ENCODE peak calls at places on chromosomes 1 and 21, in ten cellular contexts. One of them, this sample, is unnamed.
A peak's percentile ranks its signal among the peaks of the same experiment; 100 is the strongest.

GRCh38 chr1:16162163-16162822 is 6.4 kb upstream of the EPHA2 start:
- DNase-seq in colonic mucosa: peak; percentile 62
- DNase-seq in aorta: no peak
- DNase-seq in Panc1: no peak
- DNase-seq in left ventricle myocardium inferior: no peak
- DNase-seq in heart left ventricle: no peak
- DNase-seq in CD8-positive, alpha-beta memory T cell: peak; percentile 71
- DNase-seq in spleen: no peak
- DNase-seq in neural progenitor cell: peak; percentile 80
- DNase-seq in mucosa of descending colon: peak; percentile 66
- DNase-seq in this sample: peak; percentile 39

GRCh38 chr1:47856994-47857393 is 140.2 kb downstream of the TRABD2B start:
- DNase-seq in mucosa of descending colon: no peak
- DNase-seq in heart left ventricle: no peak
- DNase-seq in Panc1: no peak
- DNase-seq in left ventricle myocardium inferior: no peak
- DNase-seq in spleen: no peak
- DNase-seq in neural progenitor cell: no peak
- DNase-seq in colonic mucosa: no peak
- DNase-seq in aorta: no peak
- DNase-seq in CD8-positive, alpha-beta memory T cell: no peak
- DNase-seq in this sample: no peak

GRCh38 chr1:74712863-74713262 is 20.0 kb downstream of the CRYZ start:
- DNase-seq in neural progenitor cell: peak; percentile 47
- DNase-seq in Panc1: no peak
- DNase-seq in heart left ventricle: no peak
- DNase-seq in aorta: no peak
- DNase-seq in left ventricle myocardium inferior: no peak
- DNase-seq in colonic mucosa: no peak
- DNase-seq in mucosa of descending colon: no peak
- DNase-seq in spleen: no peak
- DNase-seq in CD8-positive, alpha-beta memory T cell: no peak
- DNase-seq in this sample: no peak

GRCh38 chr1:4684142-4684541 is 29.7 kb downstream of the AJAP1 start:
- DNase-seq in spleen: no peak
- DNase-seq in aorta: no peak
- DNase-seq in neural progenitor cell: no peak
- DNase-seq in heart left ventricle: no peak
- DNase-seq in Panc1: no peak
- DNase-seq in colonic mucosa: no peak
- DNase-seq in mucosa of descending colon: no peak
- DNase-seq in CD8-positive, alpha-beta memory T cell: no peak
- DNase-seq in left ventricle myocardium inferior: no peak
- DNase-seq in this sample: no peak

GRCh38 chr1:53738205-53739108 is 507 bp downstream of the GLIS1 start:
- DNase-seq in Panc1: no peak
- DNase-seq in neural progenitor cell: peak; percentile 50
- DNase-seq in mucosa of descending colon: no peak
- DNase-seq in heart left ventricle: no peak
- DNase-seq in left ventricle myocardium inferior: no peak
- DNase-seq in spleen: no peak
- DNase-seq in CD8-positive, alpha-beta memory T cell: no peak
- DNase-seq in aorta: peak; percentile 45
- DNase-seq in colonic mucosa: no peak
- DNase-seq in this sample: no peak

GRCh38 chr1:26700711-26701110 is 4.9 kb downstream of the ARID1A start:
- DNase-seq in heart left ventricle: no peak
- DNase-seq in aorta: no peak
- DNase-seq in spleen: no peak
- DNase-seq in left ventricle myocardium inferior: no peak
- DNase-seq in CD8-positive, alpha-beta memory T cell: no peak
- DNase-seq in colonic mucosa: no peak
- DNase-seq in mucosa of descending colon: no peak
- DNase-seq in neural progenitor cell: no peak
- DNase-seq in Panc1: no peak
- DNase-seq in this sample: no peak

GRCh38 chr1:42971848-42972291 is 13.2 kb upstream of the SLC2A1 start:
- DNase-seq in Panc1: no peak
- DNase-seq in spleen: peak; percentile 33
- DNase-seq in colonic mucosa: peak; percentile 62
- DNase-seq in heart left ventricle: no peak
- DNase-seq in left ventricle myocardium inferior: no peak
- DNase-seq in neural progenitor cell: no peak
- DNase-seq in aorta: no peak
- DNase-seq in CD8-positive, alpha-beta memory T cell: no peak
- DNase-seq in mucosa of descending colon: peak; percentile 80
- DNase-seq in this sample: no peak

GRCh38 chr21:33024278-33025103 is 1.2 kb upstream of the OLIG2 start:
- DNase-seq in heart left ventricle: no peak
- DNase-seq in colonic mucosa: no peak
- DNase-seq in aorta: no peak
- DNase-seq in left ventricle myocardium inferior: no peak
- DNase-seq in mucosa of descending colon: no peak
- DNase-seq in neural progenitor cell: peak; percentile 36
- DNase-seq in CD8-positive, alpha-beta memory T cell: no peak
- DNase-seq in Panc1: no peak
- DNase-seq in spleen: no peak
- DNase-seq in this sample: no peak

GRCh38 chr1:21778405-21778727 is 4.6 kb downstream of the USP48 start:
- DNase-seq in aorta: no peak
- DNase-seq in mucosa of descending colon: no peak
- DNase-seq in neural progenitor cell: no peak
- DNase-seq in CD8-positive, alpha-beta memory T cell: no peak
- DNase-seq in spleen: no peak
- DNase-seq in colonic mucosa: no peak
- DNase-seq in left ventricle myocardium inferior: no peak
- DNase-seq in Panc1: no peak
- DNase-seq in heart left ventricle: no peak
- DNase-seq in this sample: no peak

GRCh38 chr1:38191451-38191850 is 144.9 kb upstream of the POU3F1 start:
- DNase-seq in Panc1: no peak
- DNase-seq in aorta: no peak
- DNase-seq in colonic mucosa: peak; percentile 21
- DNase-seq in spleen: no peak
- DNase-seq in CD8-positive, alpha-beta memory T cell: no peak
- DNase-seq in mucosa of descending colon: peak; percentile 23
- DNase-seq in neural progenitor cell: no peak
- DNase-seq in left ventricle myocardium inferior: peak; percentile 19
- DNase-seq in heart left ventricle: no peak
- DNase-seq in this sample: no peak

GRCh38 chr1:43824795-43825194 is 108.8 kb upstream of the ARTN start:
- DNase-seq in aorta: no peak
- DNase-seq in spleen: no peak
- DNase-seq in left ventricle myocardium inferior: no peak
- DNase-seq in mucosa of descending colon: no peak
- DNase-seq in colonic mucosa: no peak
- DNase-seq in Panc1: no peak
- DNase-seq in neural progenitor cell: no peak
- DNase-seq in CD8-positive, alpha-beta memory T cell: no peak
- DNase-seq in heart left ventricle: no peak
- DNase-seq in this sample: no peak

GRCh38 chr1:181680332-181680731 is 197.0 kb downstream of the CACNA1E start:
- DNase-seq in spleen: no peak
- DNase-seq in left ventricle myocardium inferior: no peak
- DNase-seq in colonic mucosa: no peak
- DNase-seq in heart left ventricle: no peak
- DNase-seq in aorta: no peak
- DNase-seq in mucosa of descending colon: no peak
- DNase-seq in neural progenitor cell: no peak
- DNase-seq in CD8-positive, alpha-beta memory T cell: no peak
- DNase-seq in Panc1: no peak
- DNase-seq in this sample: no peak

GRCh38 chr1:151012684-151013471 is 4.6 kb downstream of the PRUNE1 start:
- DNase-seq in left ventricle myocardium inferior: peak; percentile 30
- DNase-seq in heart left ventricle: no peak
- DNase-seq in spleen: no peak
- DNase-seq in neural progenitor cell: no peak
- DNase-seq in aorta: no peak
- DNase-seq in Panc1: no peak
- DNase-seq in CD8-positive, alpha-beta memory T cell: no peak
- DNase-seq in mucosa of descending colon: peak; percentile 56
- DNase-seq in colonic mucosa: peak; percentile 72
- DNase-seq in this sample: no peak
- H3K4me1 ChIP-seq in left ventricle myocardium inferior: peaks cover 72% of the 10 kb centered on the region
- H3K4me1 ChIP-seq in heart left ventricle: peaks cover 64% of the 10 kb centered on the region
- H3K4me1 ChIP-seq in spleen: peaks cover 61% of the 10 kb centered on the region
- H3K4me1 ChIP-seq in neural progenitor cell: peaks cover 7% of the 10 kb centered on the region
- H3K4me1 ChIP-seq in aorta: no peaks in the 10 kb centered on the region
- H3K4me1 ChIP-seq in Panc1: peaks cover 7% of the 10 kb centered on the region
- H3K4me1 ChIP-seq in CD8-positive, alpha-beta memory T cell: peaks cover 28% of the 10 kb centered on the region
- H3K4me1 ChIP-seq in mucosa of descending colon: peaks cover 39% of the 10 kb centered on the region
- H3K4me1 ChIP-seq in colonic mucosa: no peaks in the 10 kb centered on the region
- H3K4me1 ChIP-seq in this sample: peaks cover 36% of the 10 kb centered on the region

GRCh38 chr1:154466879-154467767 is 34.9 kb upstream of the TDRD10 start:
- DNase-seq in left ventricle myocardium inferior: no peak
- DNase-seq in colonic mucosa: no peak
- DNase-seq in spleen: peak; percentile 29
- DNase-seq in heart left ventricle: no peak
- DNase-seq in mucosa of descending colon: no peak
- DNase-seq in neural progenitor cell: no peak
- DNase-seq in Panc1: no peak
- DNase-seq in CD8-positive, alpha-beta memory T cell: no peak
- DNase-seq in aorta: no peak
- DNase-seq in this sample: no peak

GRCh38 chr1:154467768-154468102 is 34.3 kb upstream of the TDRD10 start:
- DNase-seq in CD8-positive, alpha-beta memory T cell: no peak
- DNase-seq in heart left ventricle: no peak
- DNase-seq in colonic mucosa: no peak
- DNase-seq in Panc1: no peak
- DNase-seq in aorta: no peak
- DNase-seq in neural progenitor cell: no peak
- DNase-seq in mucosa of descending colon: no peak
- DNase-seq in spleen: no peak
- DNase-seq in left ventricle myocardium inferior: no peak
- DNase-seq in this sample: no peak

GRCh38 chr1:154465621-154466020 is 36.4 kb upstream of the TDRD10 start:
- DNase-seq in neural progenitor cell: no peak
- DNase-seq in CD8-positive, alpha-beta memory T cell: no peak
- DNase-seq in mucosa of descending colon: no peak
- DNase-seq in Panc1: no peak
- DNase-seq in spleen: peak; percentile 64
- DNase-seq in heart left ventricle: no peak
- DNase-seq in left ventricle myocardium inferior: no peak
- DNase-seq in aorta: no peak
- DNase-seq in colonic mucosa: no peak
- DNase-seq in this sample: no peak

GRCh38 chr1:154468480-154469240 is 33.4 kb upstream of the TDRD10 start:
- DNase-seq in aorta: no peak
- DNase-seq in mucosa of descending colon: no peak
- DNase-seq in left ventricle myocardium inferior: no peak
- DNase-seq in colonic mucosa: no peak
- DNase-seq in neural progenitor cell: no peak
- DNase-seq in spleen: peak; percentile 56
- DNase-seq in CD8-positive, alpha-beta memory T cell: no peak
- DNase-seq in heart left ventricle: no peak
- DNase-seq in Panc1: no peak
- DNase-seq in this sample: no peak

DNA sequence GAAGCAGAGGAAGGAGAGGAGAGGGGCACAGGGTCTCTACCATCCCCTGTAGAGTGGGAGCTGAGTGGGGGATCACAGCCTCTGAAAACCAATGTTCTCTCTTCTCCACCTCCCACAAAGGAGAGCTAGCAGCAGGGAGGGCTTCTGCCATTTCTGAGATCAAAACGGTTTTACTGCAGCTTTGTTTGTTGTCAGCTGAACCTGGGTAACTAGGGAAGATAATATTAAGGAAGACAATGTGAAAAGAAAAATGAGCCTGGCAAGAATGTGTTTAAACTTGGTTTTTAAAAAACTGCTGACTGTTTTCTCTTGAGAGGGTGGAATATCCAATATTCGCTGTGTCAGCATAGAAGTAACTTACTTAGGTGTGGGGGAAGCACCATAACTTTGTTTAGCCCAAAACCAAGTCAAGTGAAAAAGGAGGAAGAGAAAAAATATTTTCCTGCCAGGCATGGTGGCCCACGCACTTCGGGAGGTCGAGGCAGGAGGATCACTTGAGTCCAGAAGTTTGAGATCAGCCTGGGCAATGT is 35.8 kb upstream of the TDRD10 start:
- DNase-seq in spleen: peak; percentile 6
- DNase-seq in colonic mucosa: no peak
- DNase-seq in heart left ventricle: no peak
- DNase-seq in CD8-positive, alpha-beta memory T cell: no peak
- DNase-seq in left ventricle myocardium inferior: no peak
- DNase-seq in neural progenitor cell: no peak
- DNase-seq in aorta: no peak
- DNase-seq in mucosa of descending colon: no peak
- DNase-seq in Panc1: no peak
- DNase-seq in this sample: no peak
- H3K4me3 ChIP-seq in spleen: no peak overlapping the region
- H3K4me3 ChIP-seq in colonic mucosa: no peak overlapping the region
- H3K4me3 ChIP-seq in heart left ventricle: no peak overlapping the region
- H3K4me3 ChIP-seq in CD8-positive, alpha-beta memory T cell: no peak overlapping the region
- H3K4me3 ChIP-seq in left ventricle myocardium inferior: no peak overlapping the region
- H3K4me3 ChIP-seq in neural progenitor cell: no peak overlapping the region
- H3K4me3 ChIP-seq in aorta: no peak overlapping the region
- H3K4me3 ChIP-seq in mucosa of descending colon: no peak overlapping the region
- H3K4me3 ChIP-seq in Panc1: no peak overlapping the region
- H3K4me3 ChIP-seq in this sample: no peak overlapping the region

DNA sequence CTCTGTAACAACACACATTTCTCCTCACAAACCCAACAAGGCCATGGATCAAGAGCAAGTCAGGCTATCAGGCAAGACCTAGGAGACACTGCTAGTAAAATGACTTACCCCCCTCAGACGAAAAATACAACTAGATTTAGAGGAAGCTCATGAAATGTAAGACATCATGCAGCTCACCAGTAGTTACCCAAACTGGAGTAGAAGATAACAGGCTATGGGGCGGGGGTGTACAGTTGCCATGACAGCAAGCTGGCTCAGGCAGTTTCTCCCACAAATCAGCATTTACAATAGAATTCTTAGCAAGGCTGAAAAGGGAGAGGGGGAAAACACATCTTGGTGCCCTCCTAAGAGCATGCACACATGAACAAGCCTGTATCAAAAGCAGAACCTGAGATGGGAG is 13.9 kb downstream of the TPM3 start:
- DNase-seq in neural progenitor cell: no peak
- DNase-seq in mucosa of descending colon: no peak
- DNase-seq in aorta: no peak
- DNase-seq in left ventricle myocardium inferior: no peak
- DNase-seq in Panc1: no peak
- DNase-seq in heart left ventricle: no peak
- DNase-seq in spleen: no peak
- DNase-seq in CD8-positive, alpha-beta memory T cell: no peak
- DNase-seq in colonic mucosa: no peak
- DNase-seq in this sample: no peak
- H3K36me3 ChIP-seq in neural progenitor cell: no peaks in the 10 kb centered on the region
- H3K36me3 ChIP-seq in mucosa of descending colon: no peaks in the 10 kb centered on the region
- H3K36me3 ChIP-seq in aorta: peaks cover 2% of the 10 kb centered on the region
- H3K36me3 ChIP-seq in left ventricle myocardium inferior: peaks cover 29% of the 10 kb centered on the region
- H3K36me3 ChIP-seq in Panc1: peaks cover 19% of the 10 kb centered on the region
- H3K36me3 ChIP-seq in heart left ventricle: peaks cover 22% of the 10 kb centered on the region
- H3K36me3 ChIP-seq in spleen: peaks cover 71% of the 10 kb centered on the region
- H3K36me3 ChIP-seq in CD8-positive, alpha-beta memory T cell: peaks cover 19% of the 10 kb centered on the region
- H3K36me3 ChIP-seq in colonic mucosa: peaks cover 2% of the 10 kb centered on the region
- H3K36me3 ChIP-seq in this sample: peaks cover 16% of the 10 kb centered on the region

DNA sequence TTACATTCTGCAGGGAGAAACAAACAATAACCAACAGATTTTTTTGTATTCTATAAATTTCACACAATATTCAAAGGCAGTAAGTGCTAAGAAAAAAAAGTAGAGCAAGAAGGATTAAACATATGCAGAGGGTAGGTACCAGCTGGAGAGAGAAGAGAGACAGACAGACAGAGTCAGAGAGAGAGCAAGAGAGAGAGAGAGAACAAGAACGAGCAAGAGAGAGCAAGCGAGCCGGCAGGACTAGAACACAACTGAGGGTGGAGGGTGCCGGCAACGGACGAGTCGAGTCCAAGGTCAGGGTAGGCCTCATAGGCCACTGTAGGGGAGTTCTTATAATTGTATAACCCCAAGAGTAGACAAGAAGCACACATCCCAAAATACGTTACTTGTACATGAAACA is 97.1 kb downstream of the RERE start:
- DNase-seq in neural progenitor cell: no peak
- DNase-seq in left ventricle myocardium inferior: no peak
- DNase-seq in spleen: no peak
- DNase-seq in aorta: no peak
- DNase-seq in CD8-positive, alpha-beta memory T cell: no peak
- DNase-seq in mucosa of descending colon: no peak
- DNase-seq in colonic mucosa: no peak
- DNase-seq in heart left ventricle: no peak
- DNase-seq in Panc1: no peak
- DNase-seq in this sample: no peak
- H3K4me1 ChIP-seq in neural progenitor cell: peaks cover 9% of the 10 kb centered on the region
- H3K4me1 ChIP-seq in left ventricle myocardium inferior: peaks cover 24% of the 10 kb centered on the region
- H3K4me1 ChIP-seq in spleen: peaks cover 52% of the 10 kb centered on the region
- H3K4me1 ChIP-seq in aorta: no peaks in the 10 kb centered on the region
- H3K4me1 ChIP-seq in CD8-positive, alpha-beta memory T cell: no peaks in the 10 kb centered on the region
- H3K4me1 ChIP-seq in mucosa of descending colon: no peaks in the 10 kb centered on the region
- H3K4me1 ChIP-seq in colonic mucosa: no peaks in the 10 kb centered on the region
- H3K4me1 ChIP-seq in heart left ventricle: no peaks in the 10 kb centered on the region
- H3K4me1 ChIP-seq in Panc1: peaks cover 38% of the 10 kb centered on the region
- H3K4me1 ChIP-seq in this sample: no peaks in the 10 kb centered on the region

This sample was measured in CD8-positive, alpha-beta T cell.